ENCODE peak calls at places on chromosomes 3 and 15, in six cellular contexts. Q is endodermal cell, N is fibroblast of mammary gland, Y is IMR-90, U is AG10803, H is heart right ventricle. D is an unnamed sample.

GRCh38 chr15:67133738-67134576 is 68.6 kb downstream of the SMAD3 start:
- DNase-seq in Q (no peak), N (peak), Y (peak), U (no peak), H (no peak), D (peak)

GRCh38 chr15:67174864-67175573 is 79.4 kb downstream of the AAGAB start:
- DNase-seq in Q (peak), N (no peak), Y (peak), U (no peak), H (no peak), D (no peak)

GRCh38 chr15:74548236-74548635 is 7.2 kb downstream of the ARID3B start:
- DNase-seq in Q (peak), N (no peak), Y (no peak), U (no peak), H (no peak), D (no peak)

GRCh38 chr3:76728411-76728810 is 311.5 kb upstream of the ROBO2 start:
- DNase-seq in Q (no peak), N (no peak), Y (no peak), U (no peak), H (no peak), D (no peak)

GRCh38 chr3:133895208-133896001 is at the start of gene RAB6B:
- DNase-seq in Q (peak), N (peak), Y (peak), U (peak), H (peak), D (peak)

GRCh38 chr3:156819842-156820686 is 6.1 kb upstream of the LEKR1 start:
- DNase-seq in Q (no peak), N (no peak), Y (no peak), U (peak), H (no peak), D (no peak)

GRCh38 chr15:85676332-85676731 is 118.4 kb downstream of the KLHL25 start:
- DNase-seq in Q (no peak), N (no peak), Y (no peak), U (no peak), H (no peak), D (no peak)

GRCh38 chr15:65382921-65383320 is 5.1 kb upstream of the IGDCC3 start:
- DNase-seq in Q (no peak), N (no peak), Y (no peak), U (no peak), H (no peak), D (no peak)

GRCh38 chr15:33649217-33649933 is 318.9 kb upstream of the CHRM5 start:
- DNase-seq in Q (no peak), N (no peak), Y (no peak), U (no peak), H (no peak), D (no peak)

GRCh38 chr15:63221346-63221745 is 31.9 kb downstream of the RAB8B start:
- DNase-seq in Q (no peak), N (peak), Y (peak), U (no peak), H (no peak), D (peak)

GRCh38 chr15:58525926-58526538 is 94.2 kb downstream of the LIPC start:
- DNase-seq in Q (peak), N (no peak), Y (no peak), U (peak), H (no peak), D (no peak)

GRCh38 chr3:51544011-51544775 is 5.7 kb downstream of the RAD54L2 start:
- DNase-seq in Q (peak), N (peak), Y (no peak), U (no peak), H (no peak), D (peak)

GRCh38 chr3:126567696-126568438 is 9.1 kb upstream of the C3orf22 start:
- DNase-seq in Q (peak), N (no peak), Y (no peak), U (no peak), H (no peak), D (no peak)

GRCh38 chr15:85124173-85124572 is 142.5 kb downstream of the PDE8A start:
- DNase-seq in Q (no peak), N (no peak), Y (no peak), U (no peak), H (no peak), D (no peak)

GRCh38 chr3:155847993-155848392 is 6.2 kb downstream of the SLC33A1 start:
- DNase-seq in Q (no peak), N (no peak), Y (no peak), U (no peak), H (no peak), D (no peak)

GRCh38 chr15:84734794-84735479 is 13.5 kb upstream of the ZNF592 start:
- DNase-seq in Q (peak), N (no peak), Y (peak), U (no peak), H (no peak), D (no peak)

GRCh38 chr3:7307410-7307809 is 446.5 kb downstream of the GRM7 start:
- DNase-seq in Q (no peak), N (no peak), Y (no peak), U (no peak), H (no peak), D (peak)

GRCh38 chr15:57306305-57306943 is 69.9 kb upstream of the CGNL1 start:
- DNase-seq in Q (peak), N (peak), Y (peak), U (peak), H (peak), D (peak)

GRCh38 chr3:20760981-20761380 is 575.0 kb upstream of the SGO1 start:
- DNase-seq in Q (no peak), N (peak), Y (no peak), U (no peak), H (no peak), D (peak)

GRCh38 chr15:38275951-38276350 is 23.3 kb downstream of the SPRED1 start:
- DNase-seq in Q (no peak), N (peak), Y (peak), U (peak), H (no peak), D (peak)

GRCh38 chr15:66775127-66776105 is 73.4 kb downstream of the SMAD6 start:
- DNase-seq in Q (no peak), N (no peak), Y (no peak), U (peak), H (peak), D (no peak)

GRCh38 chr15:73571346-73571745 is 61.8 kb downstream of the NPTN start:
- DNase-seq in Q (no peak), N (no peak), Y (no peak), U (no peak), H (no peak), D (no peak)

GRCh38 chr15:38440353-38441129 is 13.4 kb upstream of the FAM98B start:
- DNase-seq in Q (peak), N (peak), Y (peak), U (peak), H (no peak), D (peak)

GRCh38 chr3:114624676-114625181 is 330.9 kb downstream of the TIGIT start:
- DNase-seq in Q (peak), N (peak), Y (peak), U (peak), H (peak), D (peak)

GRCh38 chr3:124861041-124861440 is 26.1 kb downstream of the ITGB5 start:
- DNase-seq in Q (no peak), N (peak), Y (no peak), U (peak), H (no peak), D (no peak)

GRCh38 chr3:64104691-64105101 is 81.4 kb upstream of the PSMD6 start:
- DNase-seq in Q (no peak), N (peak), Y (peak), U (no peak), H (no peak), D (no peak)

GRCh38 chr15:55088207-55088606 is 108.5 kb downstream of the RSL24D1 start:
- DNase-seq in Q (no peak), N (no peak), Y (no peak), U (no peak), H (no peak), D (no peak)

GRCh38 chr15:34610388-34610787 is 26.9 kb upstream of the GOLGA8B start:
- DNase-seq in Q (no peak), N (peak), Y (peak), U (peak), H (no peak), D (peak)

GRCh38 chr3:166764698-166765318 is 615.3 kb downstream of the ZBBX start:
- DNase-seq in Q (no peak), N (no peak), Y (no peak), U (no peak), H (no peak), D (no peak)

GRCh38 chr15:87357608-87358007 is 898.9 kb downstream of the NTRK3 start:
- DNase-seq in Q (no peak), N (no peak), Y (no peak), U (no peak), H (no peak), D (no peak)

GRCh38 chr15:100844778-100845177 is 34.9 kb upstream of the ALDH1A3 start:
- DNase-seq in Q (no peak), N (no peak), Y (no peak), U (no peak), H (no peak), D (no peak)

GRCh38 chr3:72520690-72521308 is 327.4 kb downstream of the SHQ1 start:
- DNase-seq in Q (no peak), N (peak), Y (peak), U (no peak), H (no peak), D (no peak)

DNA sequence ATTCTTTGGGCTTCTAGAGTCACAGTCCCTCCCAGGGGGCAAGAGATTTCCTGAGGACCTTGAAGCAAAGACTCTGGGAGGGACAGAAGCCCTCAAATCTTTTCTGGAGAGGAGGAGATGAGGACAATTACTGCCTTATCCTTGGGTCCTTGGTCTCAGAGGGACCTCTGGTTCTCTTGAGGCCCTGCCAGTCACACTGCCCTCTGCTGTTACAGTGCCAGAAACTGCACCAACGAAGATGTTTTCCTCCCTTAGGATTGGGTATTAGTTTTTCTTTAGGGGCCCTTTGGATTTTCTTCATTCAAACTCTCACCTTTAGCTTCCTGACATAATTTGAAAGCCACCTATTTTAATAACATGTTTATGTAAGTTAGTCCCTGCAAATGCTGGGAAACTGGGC is 58.2 kb upstream of the SCN5A start:
- DNase-seq in Q (peak), N (no peak), Y (no peak), U (no peak), H (no peak), D (no peak)
- TF ChIP-seq CTCF in Q (peak), N (peak), Y (peak), U (peak), H (no peak), D (peak)

DNA sequence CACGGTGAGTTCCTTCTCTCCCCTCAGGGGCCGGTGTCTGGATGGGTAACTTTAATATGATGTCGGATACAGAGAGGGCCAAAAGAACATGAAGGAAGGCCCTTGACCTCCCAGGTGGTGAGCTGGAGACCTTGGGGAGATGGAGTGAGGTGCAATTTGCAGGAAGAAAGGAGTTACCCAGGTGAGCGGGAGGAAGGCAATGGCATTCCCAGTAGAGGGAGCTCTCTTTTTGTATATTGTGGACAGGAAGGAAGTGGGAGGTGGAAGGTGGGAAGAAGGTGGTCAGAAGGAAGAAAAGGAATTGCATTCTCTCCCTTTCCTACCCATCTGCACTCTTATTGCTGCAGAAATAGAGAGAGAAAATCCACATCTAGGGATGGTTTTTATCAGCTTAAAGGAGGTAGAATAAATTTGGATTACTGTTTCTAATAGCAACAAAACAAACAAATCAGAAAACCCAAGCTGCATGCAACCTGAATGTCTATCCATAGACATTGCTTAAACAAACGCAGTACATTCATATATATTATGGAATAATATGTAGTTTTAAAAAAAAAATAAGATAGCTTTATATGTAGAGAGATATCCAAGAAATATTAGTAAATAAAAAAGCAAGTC is 169.0 kb upstream of the TSC22D2 start:
- DNase-seq in Q (peak), N (no peak), Y (no peak), U (no peak), H (no peak), D (no peak)
- H3K4me3 ChIP-seq in Q (no peak), N (no peak), Y (no peak), U (no peak), H (no peak), D (no peak)

GRCh38 chr3:153138267-153139210 is 23.5 kb upstream of the RAP2B start:
- DNase-seq in Q (peak), N (peak), Y (peak), U (peak), H (no peak), D (peak)
- TF ChIP-seq CTCF in Q (no peak), N (no peak), Y (no peak), U (no peak), H (no peak), D (no peak)

DNA sequence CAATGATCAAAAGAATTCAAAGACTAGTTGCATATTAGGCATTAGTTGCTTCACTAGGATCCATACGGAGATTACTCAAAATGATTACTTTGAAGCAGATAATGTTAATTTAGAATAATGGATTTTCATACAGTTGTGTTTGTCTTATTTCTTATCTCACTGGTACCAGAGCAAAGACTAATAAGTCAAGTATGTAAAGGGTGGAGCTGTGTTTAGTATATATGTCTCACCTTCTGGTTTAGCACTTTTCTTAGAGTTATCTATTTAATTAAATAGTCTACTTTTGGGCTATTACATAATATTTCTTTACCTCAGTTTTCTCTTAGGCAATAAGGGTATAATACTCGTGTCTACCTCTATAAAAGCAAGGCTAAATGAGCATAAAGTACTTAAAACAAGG is 18.8 kb downstream of the TMEM207 start:
- DNase-seq in Q (no peak), N (no peak), Y (no peak), U (no peak), H (no peak), D (no peak)
- H3K4me3 ChIP-seq in Q (no peak), N (no peak), Y (no peak), U (no peak), H (no peak), D (no peak)